ENCODE peak calls at places on chromosome 6, in six cellular contexts. R, Q, L, I, M and C are unnamed samples.

GRCh38 chr6:105363100-105363754 is 39.7 kb downstream of the PREP start:
- DNase-seq in R (peak), Q (no peak), L (no peak), I (peak), M (no peak), C (peak)

GRCh38 chr6:71080793-71081192 is 123.9 kb upstream of the B3GAT2 start:
- DNase-seq in R (peak), Q (no peak), L (no peak), I (no peak), M (no peak), C (peak)

GRCh38 chr6:122669868-122670267 is 59.7 kb downstream of the PKIB start:
- DNase-seq in R (no peak), Q (no peak), L (no peak), I (no peak), M (no peak), C (no peak)

GRCh38 chr6:109229536-109229935 is 134.2 kb downstream of the CEP57L1 start:
- DNase-seq in R (no peak), Q (peak), L (no peak), I (no peak), M (no peak), C (no peak)

GRCh38 chr6:48826884-48827701 is 636.0 kb downstream of the MMUT start:
- DNase-seq in R (peak), Q (peak), L (peak), I (no peak), M (no peak), C (peak)

GRCh38 chr6:158417760-158418098 is 105.5 kb downstream of the TULP4 start:
- DNase-seq in R (no peak), Q (no peak), L (no peak), I (no peak), M (no peak), C (peak)

GRCh38 chr6:149940673-149940984 is 1.2 kb upstream of the ULBP2 start:
- DNase-seq in R (no peak), Q (no peak), L (no peak), I (no peak), M (no peak), C (no peak)

GRCh38 chr6:39686980-39687379 is 38.2 kb downstream of the KIF6 start:
- DNase-seq in R (no peak), Q (no peak), L (no peak), I (no peak), M (no peak), C (no peak)

GRCh38 chr6:125598422-125598821 is 151.0 kb upstream of the HEY2 start:
- DNase-seq in R (no peak), Q (no peak), L (peak), I (peak), M (no peak), C (peak)

GRCh38 chr6:43285832-43286231 is 12.2 kb upstream of the SLC22A7 start:
- DNase-seq in R (no peak), Q (no peak), L (no peak), I (no peak), M (no peak), C (no peak)

GRCh38 chr6:105227292-105227628 is 47.4 kb upstream of the POPDC3 start:
- DNase-seq in R (no peak), Q (no peak), L (no peak), I (no peak), M (no peak), C (no peak)

GRCh38 chr6:33213166-33213988 is 5.1 kb downstream of the RING1 start:
- DNase-seq in R (no peak), Q (no peak), L (no peak), I (no peak), M (no peak), C (no peak)

GRCh38 chr6:96301781-96302180 is 219.8 kb upstream of the UFL1 start:
- DNase-seq in R (no peak), Q (no peak), L (no peak), I (peak), M (no peak), C (no peak)

GRCh38 chr6:63154535-63154934 is 56.7 kb upstream of the FKBP1C start:
- DNase-seq in R (no peak), Q (no peak), L (no peak), I (no peak), M (no peak), C (no peak)

GRCh38 chr6:52603000-52603795 is 26.3 kb upstream of the TRAM2 start:
- DNase-seq in R (no peak), Q (no peak), L (no peak), I (no peak), M (no peak), C (peak)

GRCh38 chr6:169201985-169202384 is 51.7 kb downstream of the THBS2 start:
- DNase-seq in R (no peak), Q (no peak), L (no peak), I (no peak), M (no peak), C (no peak)

GRCh38 chr6:33578164-33578563 is 1.9 kb downstream of the BAK1 start:
- DNase-seq in R (no peak), Q (no peak), L (no peak), I (no peak), M (no peak), C (no peak)

GRCh38 chr6:169844946-169845345 is 93.5 kb downstream of the ERMARD start:
- DNase-seq in R (no peak), Q (no peak), L (no peak), I (no peak), M (no peak), C (no peak)

GRCh38 chr6:72689107-72689954 is 67.5 kb downstream of the KCNQ5 start:
- DNase-seq in R (no peak), Q (no peak), L (no peak), I (no peak), M (no peak), C (no peak)

GRCh38 chr6:80132942-80133517 is 26.6 kb downstream of the BCKDHB start:
- DNase-seq in R (no peak), Q (peak), L (no peak), I (peak), M (no peak), C (peak)